ENCODE peak calls at places on chromosomes 5 and 9, in ten cellular contexts. C is GM04504; G is GM06990; S is SW 1271; I is stimulated activated CD4-positive, alpha-beta T cell treated with anti-CD3 and anti-CD28 coated beads, Interleukin-12 subunit alpha, Interleukin-12 subunit beta, amount 100 ng/mL, for 48 hours; M is astrocyte of the spinal cord; Z is iPS-NIHi11; U is amygdala; E is OCI-M1; R is GM12891. V is an unnamed sample.
A peak's percentile ranks its signal among the peaks of the same experiment; 100 is the strongest.

GRCh38 chr5:167050568-167051214 is 1240.8 kb upstream of the WWC1 start:
- DNase-seq in S (no peak), C (no peak), R (no peak), G (no peak), Z (peak; percentile 29), U (no peak), I (no peak), E (no peak), M (no peak), V (no peak)

GRCh38 chr5:83726912-83727311 is 6.3 kb upstream of the HAPLN1 start:
- DNase-seq in S (no peak), Z (no peak), U (no peak), R (no peak), I (no peak), E (peak; percentile 8), M (peak; percentile 43), G (no peak), C (no peak), V (no peak)

GRCh38 chr9:20985851-20986600 is 45.4 kb downstream of the HACD4 start:
- DNase-seq in I (no peak), M (no peak), Z (no peak), U (no peak), S (no peak), R (no peak), C (no peak), G (no peak), E (no peak), V (no peak)

GRCh38 chr5:134018154-134018985 is 13.6 kb upstream of the VDAC1 start:
- DNase-seq in R (no peak), I (no peak), Z (no peak), U (no peak), M (no peak), S (no peak), G (no peak), E (peak; percentile 75), C (no peak), V (no peak)

GRCh38 chr5:163649522-163649921 is 144.1 kb downstream of the MAT2B start:
- DNase-seq in R (no peak), E (no peak), S (peak; percentile 88), U (no peak), M (peak; percentile 56), I (no peak), G (no peak), C (no peak), Z (no peak), V (no peak)

GRCh38 chr5:150320048-150320555 is 17.4 kb upstream of the ARSI start:
- DNase-seq in E (no peak), Z (peak; percentile 37), I (no peak), S (peak; percentile 83), M (peak; percentile 71), C (peak; percentile 97), R (no peak), U (peak; percentile 71), G (no peak), V (no peak)

GRCh38 chr5:125480901-125481300 is 734.5 kb upstream of the ZNF608 start:
- DNase-seq in M (no peak), C (no peak), S (no peak), I (no peak), G (no peak), E (no peak), Z (no peak), U (no peak), R (no peak), V (no peak)

GRCh38 chr5:8829322-8830029 is 716.4 kb downstream of the SEMA5A start:
- DNase-seq in S (peak; percentile 99), C (peak; percentile 90), R (no peak), E (no peak), Z (no peak), M (peak; percentile 98), I (no peak), U (no peak), G (no peak), V (no peak)

GRCh38 chr5:149254506-149254905 is 17.2 kb upstream of the AFAP1L1 start:
- DNase-seq in G (no peak), R (no peak), S (no peak), M (peak; percentile 30), C (no peak), I (no peak), E (no peak), Z (peak; percentile 86), U (no peak), V (no peak)

GRCh38 chr9:82532504-82532903 is 530.4 kb downstream of the RASEF start:
- DNase-seq in G (no peak), S (no peak), C (no peak), E (peak; percentile 18), Z (no peak), U (no peak), I (no peak), R (no peak), M (no peak), V (no peak)

GRCh38 chr5:139904566-139905400 is 109.2 kb downstream of the PSD2 start:
- DNase-seq in I (no peak), Z (peak; percentile 73), E (no peak), S (no peak), U (no peak), M (peak; percentile 4), G (no peak), C (no peak), R (no peak), V (peak; percentile 70)

GRCh38 chr5:74641014-74641777 is 668 bp upstream of the ENC1 start:
- DNase-seq in U (peak; percentile 76), E (no peak), S (peak; percentile 93), C (peak; percentile 35), M (peak; percentile 87), Z (peak; percentile 47), I (peak; percentile 39), R (no peak), G (peak; percentile 71), V (no peak)

GRCh38 chr5:126004636-126005035 is 418.6 kb upstream of the GRAMD2B start:
- DNase-seq in E (no peak), I (no peak), R (no peak), C (no peak), M (no peak), S (no peak), Z (no peak), G (no peak), U (no peak), V (no peak)

GRCh38 chr5:142527234-142527633 is 158.7 kb downstream of the FGF1 start:
- DNase-seq in S (no peak), M (no peak), R (no peak), G (no peak), I (no peak), E (no peak), C (no peak), U (no peak), Z (no peak), V (no peak)

GRCh38 chr9:129026442-129027223 is 1.5 kb downstream of the SH3GLB2 start:
- DNase-seq in R (no peak), C (no peak), S (no peak), G (no peak), M (peak; percentile 27), E (peak; percentile 8), Z (peak; percentile 70), I (no peak), U (peak; percentile 52), V (peak; percentile 38)

GRCh38 chr9:97906236-97906831 is 16.0 kb downstream of the TRMO start:
- DNase-seq in C (no peak), U (peak; percentile 25), M (no peak), Z (no peak), R (no peak), I (no peak), E (peak; percentile 63), S (no peak), G (no peak), V (no peak)

GRCh38 chr5:6649186-6649585 is 15.9 kb downstream of the SRD5A1 start:
- DNase-seq in S (no peak), I (no peak), G (no peak), Z (no peak), U (no peak), M (no peak), R (no peak), E (no peak), C (no peak), V (peak; percentile 20)

GRCh38 chr9:127225747-127226646 is 38.6 kb upstream of the GARNL3 start:
- DNase-seq in E (no peak), S (no peak), M (no peak), R (no peak), C (no peak), Z (no peak), G (peak; percentile 27), I (no peak), U (peak; percentile 37), V (no peak)

GRCh38 chr9:94887721-94888120 is 161.2 kb downstream of the AOPEP start:
- DNase-seq in Z (no peak), M (no peak), S (no peak), C (no peak), G (no peak), E (no peak), I (no peak), U (no peak), R (no peak), V (no peak)

GRCh38 chr9:20683351-20684034 is 566 bp upstream of the FOCAD start:
- DNase-seq in C (peak; percentile 30), S (peak; percentile 6), Z (no peak), R (peak; percentile 6), U (peak; percentile 71), E (peak; percentile 71), I (peak; percentile 19), G (no peak), M (peak; percentile 63), V (no peak)

GRCh38 chr5:169666365-169666764 is 29.3 kb downstream of the DOCK2 start:
- DNase-seq in Z (no peak), R (no peak), M (no peak), C (no peak), E (peak; percentile 27), U (no peak), G (no peak), S (no peak), I (no peak), V (no peak)

GRCh38 chr5:177124486-177124991 is 9.0 kb upstream of the NSD1 start:
- DNase-seq in I (no peak), Z (peak; percentile 73), M (no peak), C (no peak), U (no peak), S (no peak), E (no peak), R (peak; percentile 53), G (peak; percentile 33), V (no peak)

GRCh38 chr5:97644206-97644605 is 461.2 kb upstream of the RIOK2 start:
- DNase-seq in E (no peak), S (no peak), M (no peak), G (no peak), R (no peak), I (no peak), Z (no peak), U (no peak), C (no peak), V (no peak)

GRCh38 chr9:7561527-7561926 is 238.1 kb downstream of the DMAC1 start:
- DNase-seq in C (no peak), Z (no peak), M (no peak), U (no peak), S (no peak), R (no peak), E (no peak), G (no peak), I (no peak), V (no peak)

GRCh38 chr5:141810702-141811101 is 67.5 kb downstream of the PCDH1 start:
- DNase-seq in R (no peak), M (no peak), U (no peak), I (no peak), G (no peak), S (no peak), C (no peak), E (no peak), Z (no peak), V (no peak)

GRCh38 chr9:81083821-81084512 is 605.4 kb downstream of the TLE1 start:
- DNase-seq in S (no peak), R (no peak), G (no peak), E (no peak), M (peak; percentile 76), C (peak; percentile 22), Z (no peak), I (no peak), U (no peak), V (no peak)

GRCh38 chr9:522190-522589 is 307.5 kb downstream of the DOCK8 start:
- DNase-seq in U (no peak), E (no peak), C (no peak), S (no peak), Z (no peak), R (no peak), I (no peak), G (no peak), M (no peak), V (no peak)

GRCh38 chr9:8241201-8241600 is 441.6 kb upstream of the DMAC1 start:
- DNase-seq in C (no peak), E (peak; percentile 80), R (no peak), Z (no peak), S (no peak), U (no peak), M (no peak), G (no peak), I (no peak), V (no peak)